ENCODE peak calls at places on chromosome 6, in seven cellular contexts. H is Peyer's patch, I is spleen, Y is PC-3, Z is ovary, P is endothelial cell of umbilical vein, A is breast epithelium. G is an unnamed sample.
A peak's percentile ranks its signal among the peaks of the same experiment; 100 is the strongest.

GRCh38 chr6:115601064-115601463 is 459.6 kb downstream of the FRK start:
- DNase-seq in H (no peak), I (no peak), Y (no peak), Z (no peak), P (no peak), A (no peak), G (no peak)

GRCh38 chr6:157017861-157018260 is 240.7 kb downstream of the ARID1B start:
- DNase-seq in H (no peak), I (no peak), Y (peak; percentile 4), Z (no peak), P (no peak), A (no peak), G (no peak)

GRCh38 chr6:122798099-122798641 is 9.1 kb downstream of the SMPDL3A start:
- DNase-seq in H (peak; percentile 76), I (no peak), Y (peak; percentile 88), Z (no peak), P (no peak), A (no peak), G (no peak)

GRCh38 chr6:39020136-39020535 is 28.4 kb upstream of the GLP1R start:
- DNase-seq in H (no peak), I (no peak), Y (peak; percentile 6), Z (no peak), P (no peak), A (no peak), G (no peak)

GRCh38 chr6:104995989-104996617 is 39.2 kb downstream of the LIN28B start:
- DNase-seq in H (no peak), I (no peak), Y (peak; percentile 58), Z (no peak), P (peak; percentile 72), A (no peak), G (no peak)

GRCh38 chr6:169640347-169640972 is 61.4 kb downstream of the WDR27 start:
- DNase-seq in H (no peak), I (no peak), Y (no peak), Z (no peak), P (no peak), A (no peak), G (no peak)

GRCh38 chr6:72769459-72770125 is 147.7 kb downstream of the KCNQ5 start:
- DNase-seq in H (no peak), I (no peak), Y (no peak), Z (no peak), P (no peak), A (no peak), G (no peak)

GRCh38 chr6:154937306-154938244 is 57.5 kb upstream of the TIAM2 start:
- DNase-seq in H (no peak), I (no peak), Y (no peak), Z (no peak), P (peak; percentile 59), A (no peak), G (no peak)

GRCh38 chr6:137846772-137847313 is 20.2 kb upstream of the TNFAIP3 start:
- DNase-seq in H (no peak), I (peak; percentile 85), Y (no peak), Z (no peak), P (no peak), A (no peak), G (peak; percentile 59)

GRCh38 chr6:108117427-108118358 is 43.2 kb upstream of the OSTM1 start:
- DNase-seq in H (peak; percentile 57), I (peak; percentile 89), Y (no peak), Z (no peak), P (peak; percentile 19), A (no peak), G (peak; percentile 20)

GRCh38 chr6:106997392-106998257 is 23.1 kb upstream of the CD24 start:
- DNase-seq in H (peak; percentile 62), I (peak; percentile 84), Y (peak; percentile 61), Z (no peak), P (peak; percentile 47), A (no peak), G (no peak)

GRCh38 chr6:5606546-5606945 is 345.2 kb downstream of the FARS2 start:
- DNase-seq in H (no peak), I (no peak), Y (no peak), Z (no peak), P (no peak), A (no peak), G (no peak)

GRCh38 chr6:71287038-71287437 is 1.6 kb upstream of the OGFRL1 start:
- DNase-seq in H (no peak), I (peak; percentile 73), Y (no peak), Z (no peak), P (no peak), A (peak; percentile 43), G (no peak)

GRCh38 chr6:26249959-26250805 is 114.8 kb upstream of the BTN3A2 start:
- DNase-seq in H (peak; percentile 89), I (peak; percentile 94), Y (peak; percentile 79), Z (no peak), P (peak; percentile 87), A (peak; percentile 77), G (peak; percentile 31)

GRCh38 chr6:35050988-35051330 is 90.2 kb downstream of the TCP11 start:
- DNase-seq in H (no peak), I (no peak), Y (no peak), Z (no peak), P (no peak), A (no peak), G (no peak)

GRCh38 chr6:35051393-35051792 is 89.7 kb downstream of the TCP11 start:
- DNase-seq in H (no peak), I (no peak), Y (no peak), Z (no peak), P (no peak), A (no peak), G (no peak)

GRCh38 chr6:35049346-35049745 is 91.8 kb downstream of the TCP11 start:
- DNase-seq in H (peak; percentile 34), I (no peak), Y (no peak), Z (no peak), P (no peak), A (no peak), G (no peak)

GRCh38 chr6:35049885-35050284 is 91.3 kb downstream of the TCP11 start:
- DNase-seq in H (peak; percentile 57), I (no peak), Y (no peak), Z (no peak), P (no peak), A (no peak), G (peak; percentile 65)

DNA sequence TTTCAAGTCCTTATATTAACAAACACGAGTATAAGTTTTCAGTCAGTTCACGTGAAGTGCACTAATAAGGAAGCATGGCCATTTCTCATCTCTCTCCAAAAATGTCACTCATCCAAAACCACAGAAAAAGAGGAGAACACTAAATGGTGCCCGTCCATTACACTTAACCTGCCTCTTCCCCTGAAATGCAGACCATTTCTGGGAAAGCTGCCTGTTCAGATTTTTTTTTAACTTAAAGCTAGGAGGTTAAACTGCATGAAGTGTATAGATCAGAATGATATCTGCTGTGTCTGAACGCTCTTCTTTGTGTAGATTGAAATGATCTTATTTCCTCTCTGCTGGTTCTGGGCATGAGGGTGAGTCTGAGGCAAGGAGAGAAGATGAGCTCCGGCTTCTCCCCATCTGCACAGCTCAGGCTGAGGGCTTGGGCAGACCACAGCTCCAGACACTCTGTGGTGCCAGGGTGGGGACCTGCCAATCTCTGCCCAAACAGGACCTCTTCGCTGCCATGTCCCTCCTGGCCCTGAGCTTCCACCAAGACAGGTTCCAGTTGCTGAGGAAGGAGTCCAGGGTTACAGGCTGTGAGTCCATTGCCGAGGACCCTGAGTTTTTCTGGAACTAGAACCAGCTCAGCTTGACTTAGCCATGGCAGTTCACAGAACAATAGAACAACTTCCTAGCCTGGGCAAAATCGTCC is 90.7 kb downstream of the TCP11 start:
- DNase-seq in H (peak; percentile 37), I (no peak), Y (no peak), Z (no peak), P (no peak), A (no peak), G (no peak)
- TF ChIP-seq CTCF in H (no peak), I (no peak), Y (no peak), Z (no peak), P (no peak), A (no peak), G (no peak)

DNA sequence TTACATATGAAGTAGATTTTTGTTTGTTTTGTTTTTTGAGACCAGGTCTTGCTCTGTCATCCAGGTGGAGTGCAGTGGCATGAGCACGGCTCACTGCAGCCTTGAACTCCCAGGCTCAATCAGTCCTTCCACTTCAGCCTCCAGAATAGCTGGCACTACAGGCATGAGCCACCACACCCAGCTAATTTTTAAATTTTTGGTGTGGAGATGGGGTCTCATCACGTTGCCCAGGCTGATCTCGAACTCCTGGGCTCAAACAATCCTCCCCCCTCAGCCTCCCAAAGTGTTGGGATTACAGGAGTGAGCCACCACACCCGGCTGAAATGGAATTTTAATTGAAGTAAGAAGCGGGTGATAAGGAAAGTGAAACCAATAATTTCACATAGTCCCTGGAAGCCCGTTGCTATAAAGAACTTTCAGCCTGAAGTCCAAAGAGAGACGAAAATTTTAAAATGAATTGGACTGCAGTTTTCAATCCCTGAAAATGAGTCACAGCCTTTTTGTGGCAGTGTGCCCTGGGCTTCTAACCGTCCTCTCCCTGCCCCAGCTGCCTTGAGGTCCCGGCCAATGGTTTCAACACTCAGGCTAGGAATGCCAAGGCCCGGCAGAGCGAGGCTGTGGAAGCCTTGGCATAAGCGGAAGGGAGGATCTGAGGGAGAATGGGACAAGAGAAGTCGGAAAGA is 757 bp downstream of the RAET1E start:
- DNase-seq in H (peak; percentile 62), I (peak; percentile 69), Y (peak; percentile 83), Z (peak; percentile 91), P (peak; percentile 11), A (peak; percentile 87), G (peak; percentile 83)
- H3K4me3 ChIP-seq in H (peak overlapping the region; percentile 13), I (peak overlapping the region; percentile 48), Y (peak overlapping the region; percentile 57), Z (peak overlapping the region; percentile 25), P (no peak overlapping the region), A (peak overlapping the region; percentile 28), G (peak overlapping the region; percentile 43)

GRCh38 chr6:146890644-146891434 is 292.1 kb downstream of the ADGB start:
- DNase-seq in H (no peak), I (no peak), Y (no peak), Z (no peak), P (no peak), A (no peak), G (no peak)
- TF ChIP-seq CTCF in H (no peak), I (no peak), Y (no peak), Z (no peak), P (no peak), A (no peak), G (peak; percentile 29)

GRCh38 chr6:149031545-149032317 is 284.9 kb downstream of the UST start:
- DNase-seq in H (no peak), I (no peak), Y (peak; percentile 91), Z (peak; percentile 59), P (no peak), A (peak; percentile 69), G (no peak)
- H3K4me3 ChIP-seq in H (no peak overlapping the region), I (peak overlapping the region; percentile 38), Y (peak overlapping the region; percentile 54), Z (no peak overlapping the region), P (no peak overlapping the region), A (no peak overlapping the region), G (no peak overlapping the region)

G was measured in left ventricle myocardium inferior.